ENCODE peak calls at places on chromosomes 6 and 20, in ten cellular contexts. O, C, G, W, R, D, H, N, Z and P are unnamed samples.
A peak's percentile ranks its signal among the peaks of the same experiment; 100 is the strongest.

GRCh38 chr6:37684801-37685200 is 12.9 kb downstream of the MDGA1 start:
- DNase-seq in O (no peak), C (no peak), G (no peak), W (no peak), R (no peak), D (no peak), H (no peak), N (no peak), Z (no peak), P (no peak)

GRCh38 chr6:145789443-145789842 is 25.2 kb downstream of the FBXO30 start:
- DNase-seq in O (no peak), C (no peak), G (peak; percentile 13), W (no peak), R (peak; percentile 57), D (peak; percentile 71), H (no peak), N (no peak), Z (no peak), P (no peak)

GRCh38 chr20:8073024-8073832 is 53.7 kb upstream of the TMX4 start:
- DNase-seq in O (no peak), C (no peak), G (no peak), W (no peak), R (peak; percentile 93), D (peak; percentile 81), H (no peak), N (peak; percentile 10), Z (no peak), P (no peak)

GRCh38 chr6:170372380-170373325 is 66.1 kb downstream of the FAM120B start:
- DNase-seq in O (no peak), C (no peak), G (no peak), W (no peak), R (no peak), D (no peak), H (no peak), N (no peak), Z (no peak), P (no peak)

GRCh38 chr6:49937811-49938210 is 26.2 kb downstream of the DEFB114 start:
- DNase-seq in O (no peak), C (no peak), G (no peak), W (no peak), R (no peak), D (no peak), H (no peak), N (no peak), Z (no peak), P (no peak)

GRCh38 chr6:19477563-19477962 is 359.6 kb upstream of the ID4 start:
- DNase-seq in O (no peak), C (no peak), G (no peak), W (no peak), R (no peak), D (no peak), H (no peak), N (no peak), Z (no peak), P (no peak)

GRCh38 chr6:33271098-33271607 is 523 bp downstream of the VPS52 start:
- DNase-seq in O (no peak), C (no peak), G (no peak), W (no peak), R (no peak), D (no peak), H (no peak), N (peak; percentile 25), Z (no peak), P (no peak)

GRCh38 chr20:62603021-62603906 is 39.0 kb upstream of the SLCO4A1 start:
- DNase-seq in O (peak; percentile 45), C (peak; percentile 61), G (no peak), W (peak; percentile 99), R (no peak), D (peak; percentile 84), H (peak; percentile 72), N (peak; percentile 95), Z (peak; percentile 88), P (no peak)

GRCh38 chr20:12644481-12644880 is 364.3 kb upstream of the SPTLC3 start:
- DNase-seq in O (no peak), C (no peak), G (no peak), W (no peak), R (no peak), D (no peak), H (no peak), N (no peak), Z (no peak), P (no peak)

GRCh38 chr6:168247456-168248147 is 72.0 kb downstream of the DACT2 start:
- DNase-seq in O (no peak), C (no peak), G (no peak), W (no peak), R (peak; percentile 11), D (no peak), H (no peak), N (no peak), Z (peak; percentile 48), P (no peak)

GRCh38 chr6:69594405-69594804 is 202.4 kb downstream of the LMBRD1 start:
- DNase-seq in O (no peak), C (no peak), G (no peak), W (no peak), R (no peak), D (no peak), H (no peak), N (no peak), Z (no peak), P (no peak)

GRCh38 chr6:12483712-12484111 is 193.6 kb downstream of the EDN1 start:
- DNase-seq in O (no peak), C (no peak), G (peak; percentile 86), W (peak; percentile 34), R (peak; percentile 72), D (peak; percentile 90), H (no peak), N (no peak), Z (no peak), P (peak; percentile 77)

GRCh38 chr20:63087236-63087871 is 80.6 kb upstream of the BHLHE23 start:
- DNase-seq in O (no peak), C (no peak), G (no peak), W (no peak), R (no peak), D (no peak), H (peak; percentile 11), N (no peak), Z (no peak), P (no peak)

GRCh38 chr20:36565520-36565919 is 7.9 kb upstream of the TGIF2 start:
- DNase-seq in O (no peak), C (no peak), G (no peak), W (no peak), R (no peak), D (no peak), H (no peak), N (no peak), Z (no peak), P (no peak)

GRCh38 chr6:137707590-137708360 is 159.3 kb upstream of the TNFAIP3 start:
- DNase-seq in O (peak; percentile 45), C (peak; percentile 71), G (peak; percentile 47), W (peak; percentile 58), R (peak; percentile 93), D (peak; percentile 73), H (peak; percentile 64), N (peak; percentile 72), Z (peak; percentile 61), P (peak; percentile 69)

GRCh38 chr6:163994566-163994965 is 580.0 kb downstream of the QKI start:
- DNase-seq in O (no peak), C (no peak), G (no peak), W (no peak), R (no peak), D (no peak), H (no peak), N (no peak), Z (no peak), P (no peak)

GRCh38 chr6:138571585-138572199 is 72.4 kb upstream of the NHSL1 start:
- DNase-seq in O (no peak), C (no peak), G (no peak), W (no peak), R (no peak), D (no peak), H (no peak), N (no peak), Z (no peak), P (no peak)

GRCh38 chr6:117188627-117189201 is 76.6 kb upstream of the VGLL2 start:
- DNase-seq in O (no peak), C (no peak), G (no peak), W (no peak), R (peak; percentile 12), D (no peak), H (no peak), N (peak; percentile 57), Z (no peak), P (peak; percentile 6)

GRCh38 chr6:135146160-135146920 is 34.8 kb upstream of the MYB start:
- DNase-seq in O (no peak), C (no peak), G (no peak), W (peak; percentile 24), R (peak; percentile 90), D (peak; percentile 38), H (no peak), N (no peak), Z (no peak), P (no peak)

GRCh38 chr6:168274046-168274952 is 45.3 kb downstream of the DACT2 start:
- DNase-seq in O (no peak), C (no peak), G (no peak), W (no peak), R (no peak), D (no peak), H (no peak), N (no peak), Z (no peak), P (no peak)

GRCh38 chr20:51871943-51872342 is 69.6 kb upstream of the SALL4 start:
- DNase-seq in O (no peak), C (no peak), G (no peak), W (peak; percentile 65), R (no peak), D (no peak), H (no peak), N (no peak), Z (no peak), P (no peak)

GRCh38 chr6:26328265-26328844 is 36.6 kb upstream of the BTN3A2 start:
- DNase-seq in O (no peak), C (no peak), G (no peak), W (no peak), R (no peak), D (no peak), H (no peak), N (no peak), Z (no peak), P (no peak)

GRCh38 chr20:32067234-32067821 is 15.3 kb downstream of the HCK start:
- DNase-seq in O (no peak), C (no peak), G (peak; percentile 36), W (peak; percentile 75), R (peak; percentile 83), D (peak; percentile 90), H (no peak), N (peak; percentile 40), Z (no peak), P (no peak)

GRCh38 chr20:44016525-44016924 is 101.9 kb downstream of the TOX2 start:
- DNase-seq in O (no peak), C (no peak), G (no peak), W (no peak), R (no peak), D (no peak), H (no peak), N (no peak), Z (no peak), P (no peak)

GRCh38 chr6:105748737-105749161 is 337.4 kb upstream of the PRDM1 start:
- DNase-seq in O (no peak), C (no peak), G (peak; percentile 33), W (no peak), R (peak; percentile 46), D (peak; percentile 57), H (no peak), N (no peak), Z (peak; percentile 81), P (no peak)

GRCh38 chr6:81023007-81023582 is 729.4 kb downstream of the TENT5A start:
- DNase-seq in O (no peak), C (no peak), G (no peak), W (no peak), R (peak; percentile 7), D (no peak), H (no peak), N (no peak), Z (no peak), P (peak; percentile 34)

GRCh38 chr6:82741325-82741995 is 324.2 kb downstream of the UBE3D start:
- DNase-seq in O (no peak), C (no peak), G (no peak), W (no peak), R (no peak), D (no peak), H (no peak), N (no peak), Z (no peak), P (no peak)

GRCh38 chr6:30769088-30769852 is 24.9 kb upstream of the IER3 start:
- DNase-seq in O (peak; percentile 75), C (peak; percentile 56), G (peak; percentile 86), W (peak; percentile 93), R (peak; percentile 91), D (peak; percentile 98), H (peak; percentile 32), N (peak; percentile 87), Z (peak; percentile 24), P (peak; percentile 96)